ENCODE peak calls at places on chromosomes 7 and 10, in ten cellular contexts. One of them, this sample, is unnamed.

GRCh38 chr10:49653530-49653929 is 25.9 kb upstream of the C10orf53 start:
- DNase-seq in GM12865: no peak
- DNase-seq in astrocyte of the spinal cord: no peak
- DNase-seq in GM12864: no peak
- DNase-seq in kidney: no peak
- DNase-seq in neural progenitor cell: no peak
- DNase-seq in SK-N-SH: no peak
- DNase-seq in PC-3: no peak
- DNase-seq in cardiac muscle cell: no peak
- DNase-seq in choroid plexus epithelial cell: no peak
- DNase-seq in this sample: peak; percentile 63

GRCh38 chr7:66662646-66663264 is 34.1 kb downstream of the KCTD7 start:
- DNase-seq in SK-N-SH: no peak
- DNase-seq in kidney: no peak
- DNase-seq in neural progenitor cell: no peak
- DNase-seq in PC-3: no peak
- DNase-seq in astrocyte of the spinal cord: no peak
- DNase-seq in choroid plexus epithelial cell: no peak
- DNase-seq in GM12865: no peak
- DNase-seq in cardiac muscle cell: no peak
- DNase-seq in GM12864: no peak
- DNase-seq in this sample: no peak

GRCh38 chr7:120070201-120070600 is 202.8 kb upstream of the KCND2 start:
- DNase-seq in GM12865: peak; percentile 61
- DNase-seq in kidney: no peak
- DNase-seq in GM12864: no peak
- DNase-seq in astrocyte of the spinal cord: no peak
- DNase-seq in neural progenitor cell: no peak
- DNase-seq in SK-N-SH: no peak
- DNase-seq in cardiac muscle cell: no peak
- DNase-seq in PC-3: no peak
- DNase-seq in choroid plexus epithelial cell: no peak
- DNase-seq in this sample: no peak

GRCh38 chr7:18698258-18698734 is 202.7 kb downstream of the HDAC9 start:
- DNase-seq in PC-3: no peak
- DNase-seq in SK-N-SH: peak; percentile 43
- DNase-seq in cardiac muscle cell: no peak
- DNase-seq in astrocyte of the spinal cord: no peak
- DNase-seq in kidney: no peak
- DNase-seq in GM12865: no peak
- DNase-seq in choroid plexus epithelial cell: no peak
- DNase-seq in neural progenitor cell: no peak
- DNase-seq in GM12864: no peak
- DNase-seq in this sample: no peak

GRCh38 chr10:69916133-69916532 is 114.4 kb downstream of the COL13A1 start:
- DNase-seq in kidney: no peak
- DNase-seq in SK-N-SH: no peak
- DNase-seq in choroid plexus epithelial cell: no peak
- DNase-seq in GM12865: no peak
- DNase-seq in GM12864: no peak
- DNase-seq in astrocyte of the spinal cord: no peak
- DNase-seq in PC-3: peak; percentile 28
- DNase-seq in neural progenitor cell: no peak
- DNase-seq in cardiac muscle cell: no peak
- DNase-seq in this sample: no peak

GRCh38 chr7:93551063-93551895 is 23.2 kb downstream of the CALCR start:
- DNase-seq in kidney: no peak
- DNase-seq in SK-N-SH: no peak
- DNase-seq in GM12864: peak; percentile 10
- DNase-seq in neural progenitor cell: peak; percentile 78
- DNase-seq in choroid plexus epithelial cell: peak; percentile 82
- DNase-seq in cardiac muscle cell: peak; percentile 73
- DNase-seq in GM12865: peak; percentile 52
- DNase-seq in PC-3: peak; percentile 57
- DNase-seq in astrocyte of the spinal cord: peak; percentile 66
- DNase-seq in this sample: no peak

GRCh38 chr7:134186022-134186421 is 58.9 kb downstream of the LRGUK start:
- DNase-seq in kidney: no peak
- DNase-seq in astrocyte of the spinal cord: no peak
- DNase-seq in GM12865: no peak
- DNase-seq in PC-3: no peak
- DNase-seq in neural progenitor cell: no peak
- DNase-seq in cardiac muscle cell: no peak
- DNase-seq in GM12864: no peak
- DNase-seq in SK-N-SH: no peak
- DNase-seq in choroid plexus epithelial cell: peak; percentile 25
- DNase-seq in this sample: no peak

GRCh38 chr10:70115948-70116682 is 16.5 kb downstream of the AIFM2 start:
- DNase-seq in neural progenitor cell: peak; percentile 70
- DNase-seq in cardiac muscle cell: peak; percentile 41
- DNase-seq in astrocyte of the spinal cord: peak; percentile 12
- DNase-seq in kidney: no peak
- DNase-seq in PC-3: peak; percentile 86
- DNase-seq in choroid plexus epithelial cell: peak; percentile 41
- DNase-seq in SK-N-SH: peak; percentile 80
- DNase-seq in GM12865: peak; percentile 59
- DNase-seq in GM12864: no peak
- DNase-seq in this sample: no peak

GRCh38 chr7:55569797-55570196 is 2.5 kb downstream of the VOPP1 start:
- DNase-seq in GM12865: peak; percentile 78
- DNase-seq in SK-N-SH: no peak
- DNase-seq in neural progenitor cell: no peak
- DNase-seq in cardiac muscle cell: no peak
- DNase-seq in PC-3: no peak
- DNase-seq in astrocyte of the spinal cord: no peak
- DNase-seq in GM12864: no peak
- DNase-seq in choroid plexus epithelial cell: no peak
- DNase-seq in kidney: peak; percentile 53
- DNase-seq in this sample: no peak

GRCh38 chr7:54869513-54869912 is 110.5 kb upstream of the SEC61G start:
- DNase-seq in kidney: no peak
- DNase-seq in choroid plexus epithelial cell: no peak
- DNase-seq in GM12865: no peak
- DNase-seq in cardiac muscle cell: no peak
- DNase-seq in neural progenitor cell: no peak
- DNase-seq in SK-N-SH: no peak
- DNase-seq in astrocyte of the spinal cord: no peak
- DNase-seq in PC-3: no peak
- DNase-seq in GM12864: no peak
- DNase-seq in this sample: no peak

GRCh38 chr10:132866601-132867381 is 75.6 kb downstream of the CFAP46 start:
- DNase-seq in choroid plexus epithelial cell: no peak
- DNase-seq in astrocyte of the spinal cord: no peak
- DNase-seq in GM12865: no peak
- DNase-seq in PC-3: no peak
- DNase-seq in SK-N-SH: no peak
- DNase-seq in cardiac muscle cell: no peak
- DNase-seq in neural progenitor cell: no peak
- DNase-seq in GM12864: no peak
- DNase-seq in kidney: peak; percentile 45
- DNase-seq in this sample: peak; percentile 77

GRCh38 chr10:120110196-120110595 is 217.7 kb downstream of the SEC23IP start:
- DNase-seq in choroid plexus epithelial cell: no peak
- DNase-seq in PC-3: no peak
- DNase-seq in GM12864: no peak
- DNase-seq in SK-N-SH: no peak
- DNase-seq in kidney: no peak
- DNase-seq in GM12865: no peak
- DNase-seq in neural progenitor cell: no peak
- DNase-seq in astrocyte of the spinal cord: no peak
- DNase-seq in cardiac muscle cell: no peak
- DNase-seq in this sample: no peak

GRCh38 chr10:75402486-75403143 is 1.1 kb upstream of the ZNF503 start:
- DNase-seq in PC-3: peak; percentile 91
- DNase-seq in neural progenitor cell: peak; percentile 76
- DNase-seq in GM12864: no peak
- DNase-seq in choroid plexus epithelial cell: no peak
- DNase-seq in kidney: peak; percentile 80
- DNase-seq in cardiac muscle cell: no peak
- DNase-seq in GM12865: no peak
- DNase-seq in astrocyte of the spinal cord: no peak
- DNase-seq in SK-N-SH: peak; percentile 58
- DNase-seq in this sample: no peak

DNA sequence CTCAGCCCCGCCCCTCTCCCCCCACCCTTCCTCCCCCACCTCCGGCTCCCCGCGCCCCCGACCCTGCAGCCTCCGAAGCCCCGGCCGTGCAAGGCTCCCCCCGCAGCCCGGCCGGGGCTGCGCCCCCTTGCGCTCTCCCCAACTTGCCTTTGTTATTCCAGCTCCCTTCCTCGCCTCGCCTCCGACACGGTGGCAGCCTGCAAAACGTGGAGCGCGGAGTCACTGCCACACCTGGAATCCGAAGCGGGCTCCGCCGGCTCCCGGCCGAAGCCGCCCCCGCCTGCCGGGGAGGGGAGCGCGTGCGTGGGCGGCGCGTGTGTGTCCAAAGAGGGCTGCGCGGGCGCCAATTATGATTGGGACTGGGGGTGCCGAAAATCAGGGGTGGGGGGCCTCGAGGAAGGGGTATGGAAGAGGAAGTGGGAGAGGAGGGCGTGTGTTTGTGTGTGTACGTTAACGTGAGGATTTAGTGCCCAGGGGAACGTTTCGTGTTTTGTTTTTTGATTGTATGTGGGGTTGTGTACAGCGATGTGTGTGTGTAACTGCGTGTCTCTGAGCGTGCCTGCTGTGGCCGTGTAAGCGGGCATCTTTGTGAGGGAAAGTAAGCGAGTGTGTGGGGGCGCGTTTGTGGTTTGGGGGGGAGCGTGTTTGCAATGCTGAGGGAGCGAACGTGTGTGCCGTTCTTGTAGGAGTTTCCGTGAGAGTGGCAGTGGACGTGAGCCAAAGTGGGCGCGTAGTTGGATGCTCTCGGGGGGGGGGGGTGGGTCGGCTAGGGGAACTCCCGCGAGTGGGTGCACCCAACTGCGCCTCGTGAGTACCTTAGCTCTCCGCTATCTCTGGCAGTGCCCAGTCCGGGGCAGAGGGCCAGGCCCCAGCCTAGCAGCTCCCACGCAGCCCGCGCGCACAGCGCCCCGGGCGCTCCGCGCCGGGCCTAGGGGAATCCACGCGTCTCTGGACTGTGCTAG is 1.2 kb upstream of the ZMIZ1 start:
- DNase-seq in cardiac muscle cell: peak; percentile 97
- DNase-seq in GM12865: peak; percentile 87
- DNase-seq in PC-3: peak; percentile 100
- DNase-seq in neural progenitor cell: peak; percentile 97
- DNase-seq in astrocyte of the spinal cord: peak; percentile 96
- DNase-seq in choroid plexus epithelial cell: peak; percentile 92
- DNase-seq in SK-N-SH: peak; percentile 97
- DNase-seq in kidney: peak; percentile 96
- DNase-seq in GM12864: no peak
- DNase-seq in this sample: no peak
- TF ChIP-seq CTCF in cardiac muscle cell: peak; percentile 35
- TF ChIP-seq CTCF in GM12865: no peak
- TF ChIP-seq CTCF in PC-3: peak; percentile 50
- TF ChIP-seq CTCF in neural progenitor cell: peak; percentile 45
- TF ChIP-seq CTCF in astrocyte of the spinal cord: peak; percentile 32
- TF ChIP-seq CTCF in choroid plexus epithelial cell: peak; percentile 38
- TF ChIP-seq CTCF in SK-N-SH: peak; percentile 21
- TF ChIP-seq CTCF in kidney: peak; percentile 24
- TF ChIP-seq CTCF in GM12864: no peak
- TF ChIP-seq CTCF in this sample: peak; percentile 43

GRCh38 chr10:96999987-97000386 is 167.9 kb downstream of the LCOR start:
- DNase-seq in GM12865: no peak
- DNase-seq in kidney: peak; percentile 56
- DNase-seq in PC-3: no peak
- DNase-seq in cardiac muscle cell: no peak
- DNase-seq in neural progenitor cell: no peak
- DNase-seq in GM12864: no peak
- DNase-seq in choroid plexus epithelial cell: no peak
- DNase-seq in SK-N-SH: no peak
- DNase-seq in astrocyte of the spinal cord: no peak
- DNase-seq in this sample: no peak
- TF ChIP-seq CTCF in GM12865: no peak
- TF ChIP-seq CTCF in kidney: no peak
- TF ChIP-seq CTCF in PC-3: no peak
- TF ChIP-seq CTCF in cardiac muscle cell: no peak
- TF ChIP-seq CTCF in neural progenitor cell: no peak
- TF ChIP-seq CTCF in GM12864: no peak
- TF ChIP-seq CTCF in choroid plexus epithelial cell: no peak
- TF ChIP-seq CTCF in SK-N-SH: no peak
- TF ChIP-seq CTCF in astrocyte of the spinal cord: no peak
- TF ChIP-seq CTCF in this sample: no peak

GRCh38 chr10:103067484-103067883 is 125.6 kb downstream of the NT5C2 start:
- DNase-seq in astrocyte of the spinal cord: no peak
- DNase-seq in GM12865: peak; percentile 40
- DNase-seq in kidney: no peak
- DNase-seq in PC-3: no peak
- DNase-seq in SK-N-SH: no peak
- DNase-seq in cardiac muscle cell: no peak
- DNase-seq in neural progenitor cell: no peak
- DNase-seq in GM12864: no peak
- DNase-seq in choroid plexus epithelial cell: no peak
- DNase-seq in this sample: no peak

GRCh38 chr10:103057980-103058568 is 135.0 kb downstream of the NT5C2 start:
- DNase-seq in choroid plexus epithelial cell: no peak
- DNase-seq in astrocyte of the spinal cord: no peak
- DNase-seq in GM12865: no peak
- DNase-seq in GM12864: no peak
- DNase-seq in SK-N-SH: no peak
- DNase-seq in neural progenitor cell: no peak
- DNase-seq in kidney: no peak
- DNase-seq in cardiac muscle cell: no peak
- DNase-seq in PC-3: no peak
- DNase-seq in this sample: no peak

GRCh38 chr10:103066141-103067098 is 126.7 kb downstream of the NT5C2 start:
- DNase-seq in SK-N-SH: peak; percentile 73
- DNase-seq in neural progenitor cell: no peak
- DNase-seq in PC-3: no peak
- DNase-seq in choroid plexus epithelial cell: no peak
- DNase-seq in GM12864: no peak
- DNase-seq in cardiac muscle cell: no peak
- DNase-seq in kidney: no peak
- DNase-seq in GM12865: no peak
- DNase-seq in astrocyte of the spinal cord: no peak
- DNase-seq in this sample: no peak

GRCh38 chr10:103067951-103068350 is 125.1 kb downstream of the NT5C2 start:
- DNase-seq in astrocyte of the spinal cord: no peak
- DNase-seq in SK-N-SH: no peak
- DNase-seq in GM12865: no peak
- DNase-seq in PC-3: no peak
- DNase-seq in choroid plexus epithelial cell: no peak
- DNase-seq in GM12864: no peak
- DNase-seq in cardiac muscle cell: no peak
- DNase-seq in kidney: no peak
- DNase-seq in neural progenitor cell: no peak
- DNase-seq in this sample: no peak

GRCh38 chr10:103062854-103063642 is 130.0 kb downstream of the NT5C2 start:
- DNase-seq in astrocyte of the spinal cord: no peak
- DNase-seq in PC-3: peak; percentile 27
- DNase-seq in GM12864: no peak
- DNase-seq in kidney: no peak
- DNase-seq in GM12865: no peak
- DNase-seq in choroid plexus epithelial cell: no peak
- DNase-seq in neural progenitor cell: no peak
- DNase-seq in cardiac muscle cell: no peak
- DNase-seq in SK-N-SH: no peak
- DNase-seq in this sample: no peak
- TF ChIP-seq CTCF in astrocyte of the spinal cord: peak; percentile 14
- TF ChIP-seq CTCF in PC-3: peak; percentile 47
- TF ChIP-seq CTCF in GM12864: peak; percentile 5
- TF ChIP-seq CTCF in kidney: no peak
- TF ChIP-seq CTCF in GM12865: no peak
- TF ChIP-seq CTCF in choroid plexus epithelial cell: no peak
- TF ChIP-seq CTCF in neural progenitor cell: peak; percentile 26
- TF ChIP-seq CTCF in cardiac muscle cell: no peak
- TF ChIP-seq CTCF in SK-N-SH: peak; percentile 23
- TF ChIP-seq CTCF in this sample: peak; percentile 66

GRCh38 chr7:155694846-155695245 is 50.4 kb downstream of the RBM33 start:
- DNase-seq in astrocyte of the spinal cord: peak; percentile 62
- DNase-seq in GM12864: no peak
- DNase-seq in PC-3: peak; percentile 38
- DNase-seq in neural progenitor cell: no peak
- DNase-seq in choroid plexus epithelial cell: peak; percentile 54
- DNase-seq in SK-N-SH: no peak
- DNase-seq in cardiac muscle cell: peak; percentile 19
- DNase-seq in GM12865: no peak
- DNase-seq in kidney: no peak
- DNase-seq in this sample: no peak
- TF ChIP-seq CTCF in astrocyte of the spinal cord: no peak
- TF ChIP-seq CTCF in GM12864: no peak
- TF ChIP-seq CTCF in PC-3: no peak
- TF ChIP-seq CTCF in neural progenitor cell: no peak
- TF ChIP-seq CTCF in choroid plexus epithelial cell: no peak
- TF ChIP-seq CTCF in SK-N-SH: no peak
- TF ChIP-seq CTCF in cardiac muscle cell: no peak
- TF ChIP-seq CTCF in GM12865: no peak
- TF ChIP-seq CTCF in kidney: no peak
- TF ChIP-seq CTCF in this sample: no peak

This sample was measured in chondrocyte.